ENCODE peak calls at places on chromosomes 2 and 18, in seven cellular contexts. One of them, this sample, is unnamed.

GRCh38 chr2:112834379-112835014 is 2.1 kb downstream of the IL1B start:
- DNase-seq in neural progenitor cell: no peak
- DNase-seq in H9: no peak
- DNase-seq in A549: peak; percentile 20
- DNase-seq in WERI-Rb-1: no peak
- DNase-seq in colonic mucosa: peak; percentile 95
- DNase-seq in CD8-positive, alpha-beta memory T cell: no peak
- DNase-seq in this sample: peak; percentile 77

GRCh38 chr2:10535703-10536102 is 87.6 kb upstream of the ODC1 start:
- DNase-seq in CD8-positive, alpha-beta memory T cell: no peak
- DNase-seq in neural progenitor cell: no peak
- DNase-seq in WERI-Rb-1: no peak
- DNase-seq in A549: peak; percentile 55
- DNase-seq in colonic mucosa: no peak
- DNase-seq in H9: no peak
- DNase-seq in this sample: peak; percentile 36

GRCh38 chr2:226802573-226802972 is 3.0 kb upstream of the IRS1 start:
- DNase-seq in colonic mucosa: peak; percentile 31
- DNase-seq in CD8-positive, alpha-beta memory T cell: no peak
- DNase-seq in H9: no peak
- DNase-seq in A549: peak; percentile 85
- DNase-seq in WERI-Rb-1: no peak
- DNase-seq in neural progenitor cell: peak; percentile 71
- DNase-seq in this sample: no peak

GRCh38 chr2:145957929-145958328 is 1438.0 kb upstream of the ZEB2 start:
- DNase-seq in CD8-positive, alpha-beta memory T cell: no peak
- DNase-seq in H9: no peak
- DNase-seq in colonic mucosa: no peak
- DNase-seq in WERI-Rb-1: no peak
- DNase-seq in neural progenitor cell: no peak
- DNase-seq in A549: peak; percentile 12
- DNase-seq in this sample: no peak

GRCh38 chr2:57886196-57886786 is 160.3 kb upstream of the VRK2 start:
- DNase-seq in colonic mucosa: no peak
- DNase-seq in neural progenitor cell: peak; percentile 3
- DNase-seq in WERI-Rb-1: peak; percentile 20
- DNase-seq in H9: no peak
- DNase-seq in CD8-positive, alpha-beta memory T cell: no peak
- DNase-seq in A549: no peak
- DNase-seq in this sample: no peak

GRCh38 chr2:62972601-62973000 is 78.0 kb upstream of the OTX1 start:
- DNase-seq in A549: no peak
- DNase-seq in colonic mucosa: no peak
- DNase-seq in neural progenitor cell: no peak
- DNase-seq in WERI-Rb-1: no peak
- DNase-seq in CD8-positive, alpha-beta memory T cell: no peak
- DNase-seq in H9: no peak
- DNase-seq in this sample: no peak

GRCh38 chr18:36075862-36076587 is 8.7 kb upstream of the RPRD1A start:
- DNase-seq in H9: no peak
- DNase-seq in WERI-Rb-1: no peak
- DNase-seq in A549: peak; percentile 69
- DNase-seq in neural progenitor cell: no peak
- DNase-seq in colonic mucosa: no peak
- DNase-seq in CD8-positive, alpha-beta memory T cell: no peak
- DNase-seq in this sample: no peak

GRCh38 chr18:12751503-12751884 is 48.7 kb downstream of the PSMG2 start:
- DNase-seq in colonic mucosa: no peak
- DNase-seq in H9: no peak
- DNase-seq in WERI-Rb-1: no peak
- DNase-seq in neural progenitor cell: no peak
- DNase-seq in A549: no peak
- DNase-seq in CD8-positive, alpha-beta memory T cell: no peak
- DNase-seq in this sample: no peak

GRCh38 chr18:56615738-56616520 is 22.5 kb downstream of the TXNL1 start:
- DNase-seq in A549: no peak
- DNase-seq in colonic mucosa: peak; percentile 61
- DNase-seq in CD8-positive, alpha-beta memory T cell: no peak
- DNase-seq in H9: no peak
- DNase-seq in neural progenitor cell: no peak
- DNase-seq in WERI-Rb-1: peak; percentile 85
- DNase-seq in this sample: no peak

GRCh38 chr2:55961318-55961911 is 37.8 kb upstream of the EFEMP1 start:
- DNase-seq in colonic mucosa: no peak
- DNase-seq in H9: no peak
- DNase-seq in WERI-Rb-1: peak; percentile 18
- DNase-seq in A549: peak; percentile 76
- DNase-seq in CD8-positive, alpha-beta memory T cell: no peak
- DNase-seq in neural progenitor cell: peak; percentile 51
- DNase-seq in this sample: no peak

GRCh38 chr2:32931945-32932709 is 14.6 kb upstream of the LTBP1 start:
- DNase-seq in H9: peak; percentile 52
- DNase-seq in neural progenitor cell: no peak
- DNase-seq in A549: no peak
- DNase-seq in colonic mucosa: no peak
- DNase-seq in CD8-positive, alpha-beta memory T cell: no peak
- DNase-seq in WERI-Rb-1: no peak
- DNase-seq in this sample: no peak

GRCh38 chr2:28821295-28821958 is 10.8 kb downstream of the SPDYA start:
- DNase-seq in neural progenitor cell: peak; percentile 63
- DNase-seq in WERI-Rb-1: peak; percentile 62
- DNase-seq in H9: peak; percentile 70
- DNase-seq in colonic mucosa: peak; percentile 80
- DNase-seq in A549: peak; percentile 88
- DNase-seq in CD8-positive, alpha-beta memory T cell: peak; percentile 46
- DNase-seq in this sample: no peak

GRCh38 chr2:20608666-20609348 is 42.1 kb downstream of the HS1BP3 start:
- DNase-seq in neural progenitor cell: no peak
- DNase-seq in A549: no peak
- DNase-seq in colonic mucosa: no peak
- DNase-seq in WERI-Rb-1: no peak
- DNase-seq in H9: no peak
- DNase-seq in CD8-positive, alpha-beta memory T cell: no peak
- DNase-seq in this sample: no peak

GRCh38 chr18:46711444-46711863 is 45.4 kb downstream of the ST8SIA5 start:
- DNase-seq in neural progenitor cell: no peak
- DNase-seq in CD8-positive, alpha-beta memory T cell: no peak
- DNase-seq in H9: no peak
- DNase-seq in A549: no peak
- DNase-seq in WERI-Rb-1: peak; percentile 24
- DNase-seq in colonic mucosa: no peak
- DNase-seq in this sample: no peak

GRCh38 chr2:54589340-54590215 is 133.5 kb downstream of the SPTBN1 start:
- DNase-seq in colonic mucosa: peak; percentile 65
- DNase-seq in WERI-Rb-1: no peak
- DNase-seq in CD8-positive, alpha-beta memory T cell: no peak
- DNase-seq in H9: no peak
- DNase-seq in neural progenitor cell: no peak
- DNase-seq in A549: peak; percentile 53
- DNase-seq in this sample: peak; percentile 71

GRCh38 chr2:2033691-2034090 is 289.4 kb upstream of the PXDN start:
- DNase-seq in H9: no peak
- DNase-seq in neural progenitor cell: no peak
- DNase-seq in CD8-positive, alpha-beta memory T cell: no peak
- DNase-seq in WERI-Rb-1: no peak
- DNase-seq in colonic mucosa: no peak
- DNase-seq in A549: no peak
- DNase-seq in this sample: no peak

GRCh38 chr2:68943581-68944568 is 8.8 kb downstream of the GKN2 start:
- DNase-seq in CD8-positive, alpha-beta memory T cell: peak; percentile 31
- DNase-seq in A549: peak; percentile 79
- DNase-seq in H9: peak; percentile 78
- DNase-seq in WERI-Rb-1: peak; percentile 76
- DNase-seq in colonic mucosa: peak; percentile 65
- DNase-seq in neural progenitor cell: peak; percentile 81
- DNase-seq in this sample: peak; percentile 80

GRCh38 chr2:168427451-168427850 is 28.6 kb upstream of the CERS6 start:
- DNase-seq in colonic mucosa: no peak
- DNase-seq in CD8-positive, alpha-beta memory T cell: no peak
- DNase-seq in WERI-Rb-1: no peak
- DNase-seq in neural progenitor cell: no peak
- DNase-seq in H9: no peak
- DNase-seq in A549: no peak
- DNase-seq in this sample: no peak

GRCh38 chr2:166960702-166961101 is 72.4 kb downstream of the XIRP2 start:
- DNase-seq in H9: no peak
- DNase-seq in WERI-Rb-1: no peak
- DNase-seq in colonic mucosa: no peak
- DNase-seq in CD8-positive, alpha-beta memory T cell: no peak
- DNase-seq in neural progenitor cell: no peak
- DNase-seq in A549: no peak
- DNase-seq in this sample: no peak

GRCh38 chr2:231227309-231228162 is 29.1 kb downstream of the ARMC9 start:
- DNase-seq in WERI-Rb-1: peak; percentile 61
- DNase-seq in H9: peak; percentile 72
- DNase-seq in CD8-positive, alpha-beta memory T cell: no peak
- DNase-seq in colonic mucosa: peak; percentile 78
- DNase-seq in neural progenitor cell: peak; percentile 84
- DNase-seq in A549: peak; percentile 83
- DNase-seq in this sample: no peak

DNA sequence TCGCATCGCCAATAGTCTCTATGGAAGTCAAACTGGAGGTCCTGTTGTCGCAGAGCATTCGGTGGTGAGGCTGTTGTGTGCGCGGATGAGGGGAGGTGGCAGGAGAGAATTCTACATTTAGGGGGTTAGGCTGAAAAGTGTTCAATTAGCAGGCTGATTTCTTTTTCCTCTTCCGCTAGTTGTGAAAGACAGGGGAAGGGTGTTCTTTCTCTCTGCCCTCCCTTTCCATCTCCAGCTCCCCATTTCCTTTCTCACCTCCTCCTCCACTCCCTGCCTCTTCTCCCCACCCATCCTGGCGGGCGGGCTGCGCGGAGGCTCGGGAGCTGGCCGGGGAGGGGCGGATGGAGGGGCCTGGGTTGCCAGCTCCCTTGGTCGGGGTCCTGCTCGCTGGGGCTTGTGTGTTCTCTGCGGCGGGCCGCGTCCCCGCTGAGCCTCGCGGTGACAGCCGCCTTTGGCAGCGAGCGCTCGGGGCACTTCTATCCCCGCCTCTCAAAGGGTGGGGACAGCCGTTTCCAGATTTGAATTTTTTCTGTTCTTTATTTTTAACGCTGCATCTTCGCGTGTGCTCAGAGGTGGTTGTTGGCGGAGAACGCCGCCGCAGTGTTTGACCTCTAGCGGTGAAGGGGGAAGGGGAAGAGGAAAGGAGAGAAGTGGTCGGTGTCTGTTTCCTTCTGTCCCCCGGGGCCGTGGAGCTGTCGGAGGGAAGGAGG is 3.6 kb downstream of the SOX11 start:
- DNase-seq in CD8-positive, alpha-beta memory T cell: no peak
- DNase-seq in H9: peak; percentile 67
- DNase-seq in colonic mucosa: no peak
- DNase-seq in WERI-Rb-1: peak; percentile 43
- DNase-seq in neural progenitor cell: peak; percentile 65
- DNase-seq in A549: no peak
- DNase-seq in this sample: no peak
- H3K27ac ChIP-seq in CD8-positive, alpha-beta memory T cell: no peak overlapping the region
- H3K27ac ChIP-seq in H9: no peak overlapping the region
- H3K27ac ChIP-seq in colonic mucosa: no peak overlapping the region
- H3K27ac ChIP-seq in WERI-Rb-1: peak overlapping the region; percentile 88
- H3K27ac ChIP-seq in neural progenitor cell: peak overlapping the region; percentile 94
- H3K27ac ChIP-seq in A549: no peak overlapping the region
- H3K27ac ChIP-seq in this sample: peak overlapping the region; percentile 60

GRCh38 chr2:185510060-185510459 is 228.5 kb upstream of the FSIP2 start:
- DNase-seq in CD8-positive, alpha-beta memory T cell: no peak
- DNase-seq in H9: no peak
- DNase-seq in neural progenitor cell: no peak
- DNase-seq in colonic mucosa: no peak
- DNase-seq in WERI-Rb-1: no peak
- DNase-seq in A549: no peak
- DNase-seq in this sample: no peak

GRCh38 chr2:185511925-185512324 is 226.7 kb upstream of the FSIP2 start:
- DNase-seq in A549: no peak
- DNase-seq in H9: no peak
- DNase-seq in neural progenitor cell: no peak
- DNase-seq in WERI-Rb-1: no peak
- DNase-seq in CD8-positive, alpha-beta memory T cell: no peak
- DNase-seq in colonic mucosa: no peak
- DNase-seq in this sample: no peak

GRCh38 chr2:185502351-185502750 is 236.3 kb upstream of the FSIP2 start:
- DNase-seq in neural progenitor cell: no peak
- DNase-seq in CD8-positive, alpha-beta memory T cell: no peak
- DNase-seq in WERI-Rb-1: peak; percentile 27
- DNase-seq in H9: no peak
- DNase-seq in A549: no peak
- DNase-seq in colonic mucosa: no peak
- DNase-seq in this sample: no peak

GRCh38 chr2:185507703-185508102 is 230.9 kb upstream of the FSIP2 start:
- DNase-seq in CD8-positive, alpha-beta memory T cell: no peak
- DNase-seq in A549: no peak
- DNase-seq in neural progenitor cell: no peak
- DNase-seq in colonic mucosa: no peak
- DNase-seq in H9: no peak
- DNase-seq in WERI-Rb-1: no peak
- DNase-seq in this sample: no peak
- H3K9me3 ChIP-seq in CD8-positive, alpha-beta memory T cell: peaks cover 14% of the 10 kb centered on the region
- H3K9me3 ChIP-seq in A549: peaks cover 2% of the 10 kb centered on the region
- H3K9me3 ChIP-seq in neural progenitor cell: peaks cover 29% of the 10 kb centered on the region
- H3K9me3 ChIP-seq in colonic mucosa: peaks cover 4% of the 10 kb centered on the region
- H3K9me3 ChIP-seq in H9: peaks cover 6% of the 10 kb centered on the region
- H3K9me3 ChIP-seq in WERI-Rb-1: peaks cover 8% of the 10 kb centered on the region
- H3K9me3 ChIP-seq in this sample: no peaks in the 10 kb centered on the region

GRCh38 chr2:159982842-159983785 is 79.3 kb downstream of the PLA2R1 start:
- DNase-seq in WERI-Rb-1: no peak
- DNase-seq in CD8-positive, alpha-beta memory T cell: no peak
- DNase-seq in colonic mucosa: no peak
- DNase-seq in H9: no peak
- DNase-seq in neural progenitor cell: no peak
- DNase-seq in A549: no peak
- DNase-seq in this sample: no peak
- H3K27ac ChIP-seq in WERI-Rb-1: no peak overlapping the region
- H3K27ac ChIP-seq in CD8-positive, alpha-beta memory T cell: no peak overlapping the region
- H3K27ac ChIP-seq in colonic mucosa: no peak overlapping the region
- H3K27ac ChIP-seq in H9: no peak overlapping the region
- H3K27ac ChIP-seq in neural progenitor cell: no peak overlapping the region
- H3K27ac ChIP-seq in A549: peak overlapping the region; percentile 4
- H3K27ac ChIP-seq in this sample: no peak overlapping the region

DNA sequence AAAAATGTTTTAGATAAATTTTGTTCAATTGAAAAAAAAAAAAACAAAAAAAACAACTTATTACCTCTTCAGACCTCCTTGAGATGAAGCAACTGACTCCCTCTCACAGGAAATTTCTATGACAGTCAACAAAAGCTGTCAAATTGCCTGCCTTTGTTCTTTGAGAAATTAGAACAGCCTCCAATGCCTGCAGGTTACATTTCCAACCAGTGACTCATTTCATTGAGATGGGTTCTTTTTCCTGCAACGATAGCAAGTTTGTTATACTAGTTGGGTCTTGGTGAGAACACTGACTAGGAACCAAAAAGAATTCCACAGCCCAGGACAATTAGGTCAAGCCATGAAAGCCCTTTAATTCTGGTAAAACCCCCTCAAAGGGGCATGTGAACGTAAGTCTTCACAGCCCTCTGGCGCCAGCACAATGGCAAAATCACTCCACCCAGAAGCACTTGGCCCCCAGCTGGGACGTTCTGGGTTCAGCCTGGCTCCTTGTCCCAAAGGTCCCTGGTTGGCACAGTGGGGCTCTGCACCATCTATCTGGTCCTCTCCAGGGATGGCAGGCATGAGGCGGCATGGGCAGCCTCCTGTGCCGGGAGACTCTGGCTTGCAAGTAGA is 87.0 kb downstream of the SPP2 start:
- DNase-seq in WERI-Rb-1: no peak
- DNase-seq in H9: no peak
- DNase-seq in CD8-positive, alpha-beta memory T cell: no peak
- DNase-seq in colonic mucosa: no peak
- DNase-seq in A549: peak; percentile 53
- DNase-seq in neural progenitor cell: no peak
- DNase-seq in this sample: no peak
- H3K9me3 ChIP-seq in WERI-Rb-1: no peaks in the 10 kb centered on the region
- H3K9me3 ChIP-seq in H9: no peaks in the 10 kb centered on the region
- H3K9me3 ChIP-seq in CD8-positive, alpha-beta memory T cell: no peaks in the 10 kb centered on the region
- H3K9me3 ChIP-seq in colonic mucosa: no peaks in the 10 kb centered on the region
- H3K9me3 ChIP-seq in A549: peaks cover 16% of the 10 kb centered on the region
- H3K9me3 ChIP-seq in neural progenitor cell: no peaks in the 10 kb centered on the region
- H3K9me3 ChIP-seq in this sample: no peaks in the 10 kb centered on the region